ENCODE peak calls at places on chromosome 15, in five cellular contexts. A, E, R, L and Z are unnamed samples.

GRCh38 chr15:56929389-56929788 is 10.9 kb downstream of the TCF12 start:
- DNase-seq in A (no peak), R (no peak), E (no peak), L (no peak), Z (peak)

GRCh38 chr15:97867870-97868269 is 92.6 kb upstream of the ARRDC4 start:
- DNase-seq in R (no peak), A (no peak), L (no peak), E (no peak), Z (no peak)

GRCh38 chr15:75706682-75706954 is 6.0 kb downstream of the CSPG4 start:
- DNase-seq in A (no peak), E (no peak), L (no peak), R (no peak), Z (no peak)

GRCh38 chr15:58551764-58552504 is 120.1 kb downstream of the LIPC start:
- DNase-seq in R (peak), L (no peak), A (no peak), E (no peak), Z (peak)

GRCh38 chr15:29885183-29885582 is 62.9 kb upstream of the TJP1 start:
- DNase-seq in R (no peak), E (no peak), A (no peak), L (no peak), Z (no peak)

GRCh38 chr15:28021281-28022039 is 77.7 kb downstream of the OCA2 start:
- DNase-seq in R (peak), L (peak), A (peak), E (peak), Z (peak)

GRCh38 chr15:48925714-48926223 is 38.0 kb downstream of the SHC4 start:
- DNase-seq in A (peak), R (peak), E (no peak), L (peak), Z (peak)

GRCh38 chr15:72774696-72775383 is 8.7 kb downstream of the ADPGK start:
- DNase-seq in R (no peak), L (no peak), A (no peak), E (no peak), Z (no peak)

GRCh38 chr15:40450047-40450446 is 9.3 kb downstream of the BAHD1 start:
- DNase-seq in E (no peak), R (no peak), A (no peak), L (no peak), Z (no peak)

GRCh38 chr15:69893863-69894262 is 203.9 kb downstream of the TLE3 start:
- DNase-seq in R (peak), A (no peak), E (no peak), L (peak), Z (peak)

GRCh38 chr15:59438891-59439290 is 905 bp downstream of the FAM81A start:
- DNase-seq in L (no peak), A (no peak), E (peak), R (no peak), Z (no peak)

GRCh38 chr15:70348581-70349344 is 251.0 kb upstream of the TLE3 start:
- DNase-seq in L (no peak), E (no peak), A (peak), R (no peak), Z (peak)

GRCh38 chr15:88646951-88647350 is 8.1 kb downstream of the ISG20 start:
- DNase-seq in L (no peak), R (no peak), E (no peak), A (no peak), Z (no peak)

GRCh38 chr15:62588930-62589655 is 424.0 kb upstream of the C2CD4B start:
- DNase-seq in R (no peak), A (no peak), E (no peak), L (peak), Z (peak)

GRCh38 chr15:92097473-92098178 is 244.1 kb downstream of the SLCO3A1 start:
- DNase-seq in E (no peak), L (peak), A (peak), R (no peak), Z (peak)

GRCh38 chr15:53586815-53587214 is 172.6 kb downstream of the WDR72 start:
- DNase-seq in L (no peak), A (peak), E (no peak), R (no peak), Z (peak)

GRCh38 chr15:42465520-42466259 is 25.3 kb downstream of the ZNF106 start:
- DNase-seq in R (no peak), L (no peak), E (no peak), A (no peak), Z (no peak)

GRCh38 chr15:97566957-97567356 is 393.5 kb upstream of the ARRDC4 start:
- DNase-seq in L (no peak), A (no peak), R (no peak), E (no peak), Z (peak)

GRCh38 chr15:71118881-71119632 is 3.8 kb downstream of the THSD4 start:
- DNase-seq in R (no peak), E (no peak), A (no peak), L (no peak), Z (no peak)

GRCh38 chr15:80878242-80878866 is 99.2 kb downstream of the CEMIP start:
- DNase-seq in R (no peak), L (no peak), A (no peak), E (no peak), Z (no peak)

GRCh38 chr15:90188914-90189748 is 12.0 kb upstream of the SEMA4B start:
- DNase-seq in E (no peak), R (no peak), A (no peak), L (no peak), Z (no peak)

GRCh38 chr15:92960996-92961681 is 61.0 kb downstream of the CHD2 start:
- DNase-seq in A (no peak), L (no peak), R (no peak), E (no peak), Z (no peak)

GRCh38 chr15:78316211-78317077 is 17.0 kb upstream of the SKIC8 start:
- DNase-seq in R (no peak), L (no peak), E (no peak), A (no peak), Z (peak)

GRCh38 chr15:57298204-57298603 is 78.1 kb upstream of the CGNL1 start:
- DNase-seq in E (no peak), A (no peak), L (no peak), R (no peak), Z (peak)

GRCh38 chr15:88440021-88440420 is 27.2 kb downstream of the MRPL46 start:
- DNase-seq in R (no peak), E (no peak), A (no peak), L (peak), Z (peak)

GRCh38 chr15:22944651-22945050 is 35.5 kb downstream of the CYFIP1 start:
- DNase-seq in A (peak), R (no peak), L (no peak), E (no peak), Z (no peak)